ENCODE peak calls at places on chromosomes 11 and 22, in four cellular contexts. One of them, this sample, is unnamed.

GRCh38 chr11:85718991-85719807 is 33.2 kb upstream of the CCDC89 start:
- DNase-seq in dorsolateral prefrontal cortex: peak; percentile 49
- DNase-seq in cardiac muscle cell: no peak
- DNase-seq in stimulated activated CD4-positive, alpha-beta T cell treated with anti-CD3 and anti-CD28 coated beads, Interleukin-2, amount 100 ng/mL, for 48 hours: no peak
- DNase-seq in this sample: no peak

GRCh38 chr11:36264601-36265344 is 24.5 kb downstream of the COMMD9 start:
- DNase-seq in stimulated activated CD4-positive, alpha-beta T cell treated with anti-CD3 and anti-CD28 coated beads, Interleukin-2, amount 100 ng/mL, for 48 hours: no peak
- DNase-seq in cardiac muscle cell: no peak
- DNase-seq in dorsolateral prefrontal cortex: no peak
- DNase-seq in this sample: no peak

GRCh38 chr11:47928426-47928825 is 51.9 kb upstream of the PTPRJ start:
- DNase-seq in cardiac muscle cell: no peak
- DNase-seq in stimulated activated CD4-positive, alpha-beta T cell treated with anti-CD3 and anti-CD28 coated beads, Interleukin-2, amount 100 ng/mL, for 48 hours: no peak
- DNase-seq in dorsolateral prefrontal cortex: no peak
- DNase-seq in this sample: no peak

GRCh38 chr11:73345481-73346147 is 30.6 kb upstream of the RELT start:
- DNase-seq in stimulated activated CD4-positive, alpha-beta T cell treated with anti-CD3 and anti-CD28 coated beads, Interleukin-2, amount 100 ng/mL, for 48 hours: no peak
- DNase-seq in cardiac muscle cell: no peak
- DNase-seq in dorsolateral prefrontal cortex: no peak
- DNase-seq in this sample: no peak

GRCh38 chr11:116808262-116809175 is 14.6 kb downstream of the APOA4 start:
- DNase-seq in cardiac muscle cell: no peak
- DNase-seq in dorsolateral prefrontal cortex: no peak
- DNase-seq in stimulated activated CD4-positive, alpha-beta T cell treated with anti-CD3 and anti-CD28 coated beads, Interleukin-2, amount 100 ng/mL, for 48 hours: no peak
- DNase-seq in this sample: no peak

GRCh38 chr11:77705195-77705876 is 67.7 kb upstream of the CLNS1A start:
- DNase-seq in cardiac muscle cell: no peak
- DNase-seq in dorsolateral prefrontal cortex: no peak
- DNase-seq in stimulated activated CD4-positive, alpha-beta T cell treated with anti-CD3 and anti-CD28 coated beads, Interleukin-2, amount 100 ng/mL, for 48 hours: peak; percentile 10
- DNase-seq in this sample: no peak

GRCh38 chr11:2306971-2307732 is 5.3 kb downstream of the TSPAN32 start:
- DNase-seq in stimulated activated CD4-positive, alpha-beta T cell treated with anti-CD3 and anti-CD28 coated beads, Interleukin-2, amount 100 ng/mL, for 48 hours: no peak
- DNase-seq in dorsolateral prefrontal cortex: no peak
- DNase-seq in cardiac muscle cell: no peak
- DNase-seq in this sample: no peak

GRCh38 chr11:46718155-46719019 is 626 bp upstream of the F2 start:
- DNase-seq in stimulated activated CD4-positive, alpha-beta T cell treated with anti-CD3 and anti-CD28 coated beads, Interleukin-2, amount 100 ng/mL, for 48 hours: no peak
- DNase-seq in cardiac muscle cell: no peak
- DNase-seq in dorsolateral prefrontal cortex: no peak
- DNase-seq in this sample: no peak

GRCh38 chr22:19524170-19525115 is at the start of gene CLDN5:
- DNase-seq in dorsolateral prefrontal cortex: no peak
- DNase-seq in cardiac muscle cell: peak; percentile 38
- DNase-seq in stimulated activated CD4-positive, alpha-beta T cell treated with anti-CD3 and anti-CD28 coated beads, Interleukin-2, amount 100 ng/mL, for 48 hours: no peak
- DNase-seq in this sample: no peak

GRCh38 chr11:114063829-114064201 is 4.3 kb downstream of the ZBTB16 start:
- DNase-seq in dorsolateral prefrontal cortex: no peak
- DNase-seq in stimulated activated CD4-positive, alpha-beta T cell treated with anti-CD3 and anti-CD28 coated beads, Interleukin-2, amount 100 ng/mL, for 48 hours: no peak
- DNase-seq in cardiac muscle cell: no peak
- DNase-seq in this sample: no peak

GRCh38 chr11:126917531-126918204 is 82.9 kb downstream of the KIRREL3 start:
- DNase-seq in dorsolateral prefrontal cortex: no peak
- DNase-seq in cardiac muscle cell: no peak
- DNase-seq in stimulated activated CD4-positive, alpha-beta T cell treated with anti-CD3 and anti-CD28 coated beads, Interleukin-2, amount 100 ng/mL, for 48 hours: peak; percentile 1
- DNase-seq in this sample: no peak

GRCh38 chr11:110951609-110952008 is 239.4 kb upstream of the ARHGAP20 start:
- DNase-seq in dorsolateral prefrontal cortex: no peak
- DNase-seq in stimulated activated CD4-positive, alpha-beta T cell treated with anti-CD3 and anti-CD28 coated beads, Interleukin-2, amount 100 ng/mL, for 48 hours: no peak
- DNase-seq in cardiac muscle cell: no peak
- DNase-seq in this sample: no peak

GRCh38 chr11:69892237-69892985 is 73.2 kb upstream of the FGF3 start:
- DNase-seq in dorsolateral prefrontal cortex: no peak
- DNase-seq in stimulated activated CD4-positive, alpha-beta T cell treated with anti-CD3 and anti-CD28 coated beads, Interleukin-2, amount 100 ng/mL, for 48 hours: no peak
- DNase-seq in cardiac muscle cell: peak; percentile 71
- DNase-seq in this sample: no peak

GRCh38 chr11:14029971-14030531 is 67.5 kb downstream of the SPON1 start:
- DNase-seq in dorsolateral prefrontal cortex: no peak
- DNase-seq in cardiac muscle cell: peak; percentile 49
- DNase-seq in stimulated activated CD4-positive, alpha-beta T cell treated with anti-CD3 and anti-CD28 coated beads, Interleukin-2, amount 100 ng/mL, for 48 hours: no peak
- DNase-seq in this sample: no peak

GRCh38 chr11:114787126-114787525 is 108.8 kb downstream of the NXPE2 start:
- DNase-seq in stimulated activated CD4-positive, alpha-beta T cell treated with anti-CD3 and anti-CD28 coated beads, Interleukin-2, amount 100 ng/mL, for 48 hours: no peak
- DNase-seq in dorsolateral prefrontal cortex: no peak
- DNase-seq in cardiac muscle cell: no peak
- DNase-seq in this sample: no peak

GRCh38 chr11:71501071-71501985 is 25.7 kb upstream of the KRTAP5-7 start:
- DNase-seq in cardiac muscle cell: no peak
- DNase-seq in dorsolateral prefrontal cortex: no peak
- DNase-seq in stimulated activated CD4-positive, alpha-beta T cell treated with anti-CD3 and anti-CD28 coated beads, Interleukin-2, amount 100 ng/mL, for 48 hours: no peak
- DNase-seq in this sample: no peak

GRCh38 chr11:1608363-1608762 is at the start of gene KRTAP5-3:
- DNase-seq in stimulated activated CD4-positive, alpha-beta T cell treated with anti-CD3 and anti-CD28 coated beads, Interleukin-2, amount 100 ng/mL, for 48 hours: no peak
- DNase-seq in dorsolateral prefrontal cortex: no peak
- DNase-seq in cardiac muscle cell: no peak
- DNase-seq in this sample: no peak

GRCh38 chr11:74171630-74172465 is 759 bp downstream of the PPME1 start:
- DNase-seq in cardiac muscle cell: no peak
- DNase-seq in dorsolateral prefrontal cortex: no peak
- DNase-seq in stimulated activated CD4-positive, alpha-beta T cell treated with anti-CD3 and anti-CD28 coated beads, Interleukin-2, amount 100 ng/mL, for 48 hours: no peak
- DNase-seq in this sample: no peak

GRCh38 chr22:45224331-45224730 is 16.4 kb downstream of the KIAA0930 start:
- DNase-seq in stimulated activated CD4-positive, alpha-beta T cell treated with anti-CD3 and anti-CD28 coated beads, Interleukin-2, amount 100 ng/mL, for 48 hours: no peak
- DNase-seq in dorsolateral prefrontal cortex: no peak
- DNase-seq in cardiac muscle cell: no peak
- DNase-seq in this sample: no peak